ENCODE peak calls at places on chromosomes 3 and 15, in nine cellular contexts. T is Right ventricle myocardium superior; C is prostate gland; W is right lobe of liver; Q is naive thymus-derived CD4-positive, alpha-beta T cell; G is MCF 10A; N is T-helper 17 cell; D is astrocyte of the spinal cord; F is GM20000. I is an unnamed sample.

GRCh38 chr3:195071011-195071728 is 199.8 kb downstream of the XXYLT1 start:
- DNase-seq in Q (no peak), F (no peak), N (no peak), D (no peak), W (peak), C (no peak), G (no peak), T (no peak), I (no peak)

GRCh38 chr15:95994418-95994817 is 336.1 kb upstream of the NR2F2 start:
- DNase-seq in Q (no peak), D (peak), G (peak), W (no peak), T (no peak), N (no peak), C (no peak), F (no peak), I (peak)

GRCh38 chr3:111884411-111885018 is 25.4 kb downstream of the PHLDB2 start:
- DNase-seq in G (no peak), F (no peak), W (no peak), Q (no peak), D (no peak), C (no peak), T (peak), N (no peak), I (no peak)

GRCh38 chr3:184389935-184390528 is 10.2 kb downstream of the CHRD start:
- DNase-seq in T (no peak), F (no peak), Q (no peak), G (no peak), D (no peak), W (no peak), N (no peak), C (no peak), I (no peak)

GRCh38 chr3:133037440-133037839 is 751 bp upstream of the TMEM108 start:
- DNase-seq in T (peak), D (no peak), N (no peak), F (peak), G (no peak), Q (no peak), C (no peak), W (no peak), I (no peak)

GRCh38 chr15:85636351-85636750 is 158.4 kb downstream of the KLHL25 start:
- DNase-seq in D (no peak), C (no peak), F (no peak), W (no peak), T (no peak), N (no peak), Q (no peak), G (no peak), I (no peak)

GRCh38 chr3:175066617-175067415 is 207.7 kb downstream of the NAALADL2 start:
- DNase-seq in F (no peak), T (no peak), D (no peak), C (no peak), Q (no peak), W (no peak), G (no peak), N (no peak), I (no peak)

GRCh38 chr15:32870240-32871033 is 152.6 kb downstream of the GREM1 start:
- DNase-seq in C (no peak), W (no peak), D (peak), F (peak), T (no peak), G (peak), Q (no peak), N (no peak), I (peak)

GRCh38 chr15:96330450-96331140 is at the start of gene NR2F2:
- DNase-seq in F (peak), W (peak), G (peak), T (peak), Q (peak), N (no peak), D (peak), C (peak), I (peak)

GRCh38 chr15:47035756-47036155 is 681.5 kb upstream of the SEMA6D start:
- DNase-seq in T (no peak), D (no peak), C (no peak), F (no peak), G (no peak), N (no peak), W (no peak), Q (no peak), I (peak)

GRCh38 chr3:174202561-174202960 is 656.6 kb upstream of the NAALADL2 start:
- DNase-seq in G (no peak), T (no peak), N (no peak), F (no peak), D (peak), Q (no peak), W (no peak), C (no peak), I (no peak)

GRCh38 chr3:111314146-111314873 is 227.7 kb upstream of the CD96 start:
- DNase-seq in N (no peak), C (peak), T (no peak), W (peak), Q (no peak), G (no peak), F (no peak), D (peak), I (peak)

GRCh38 chr3:134453631-134454030 is 32.2 kb downstream of the ANAPC13 start:
- DNase-seq in W (no peak), D (no peak), Q (no peak), T (no peak), G (no peak), F (no peak), C (no peak), N (no peak), I (no peak)

GRCh38 chr3:6447166-6447801 is 413.6 kb upstream of the GRM7 start:
- DNase-seq in C (no peak), G (no peak), D (no peak), F (no peak), W (no peak), Q (no peak), N (no peak), T (no peak), I (no peak)

GRCh38 chr15:100141304-100142080 is 200.3 kb downstream of the ADAMTS17 start:
- DNase-seq in D (no peak), T (no peak), F (no peak), G (no peak), C (no peak), W (no peak), Q (no peak), N (no peak), I (no peak)

GRCh38 chr15:80785335-80785734 is 6.2 kb downstream of the CEMIP start:
- DNase-seq in N (no peak), D (no peak), G (no peak), W (no peak), C (no peak), T (no peak), F (no peak), Q (no peak), I (peak)

GRCh38 chr15:42037650-42038049 is 16.8 kb upstream of the PLA2G4E start:
- DNase-seq in Q (no peak), T (peak), F (no peak), G (peak), N (no peak), D (no peak), W (no peak), C (peak), I (peak)

GRCh38 chr15:35142578-35142977 is 57.5 kb upstream of the NANOGP8 start:
- DNase-seq in N (no peak), T (no peak), D (peak), G (no peak), W (no peak), Q (no peak), C (no peak), F (no peak), I (no peak)

GRCh38 chr3:38117748-38118420 is 19.0 kb downstream of the ACAA1 start:
- DNase-seq in W (peak), N (peak), F (peak), C (peak), D (peak), Q (peak), G (peak), T (peak), I (peak)

GRCh38 chr3:126436826-126437717 is 38.6 kb downstream of the ZXDC start:
- DNase-seq in N (no peak), F (no peak), Q (no peak), C (no peak), W (no peak), D (no peak), G (no peak), T (no peak), I (no peak)

GRCh38 chr15:96849501-96849900 is 519.0 kb downstream of the NR2F2 start:
- DNase-seq in T (no peak), Q (no peak), N (no peak), W (no peak), G (peak), D (peak), C (no peak), F (no peak), I (no peak)

GRCh38 chr3:115512565-115513410 is 110.5 kb upstream of the GAP43 start:
- DNase-seq in W (no peak), N (no peak), C (no peak), Q (peak), T (peak), G (peak), F (peak), D (peak), I (peak)

GRCh38 chr15:89132611-89133242 is 44.5 kb downstream of the ABHD2 start:
- DNase-seq in T (no peak), G (no peak), F (no peak), Q (no peak), C (no peak), D (no peak), N (no peak), W (peak), I (no peak)

GRCh38 chr15:42728975-42729374 is 8.0 kb downstream of the CDAN1 start:
- DNase-seq in G (no peak), N (no peak), C (no peak), F (no peak), D (no peak), Q (no peak), T (no peak), W (no peak), I (no peak)

GRCh38 chr15:51907136-51907862 is 64.3 kb downstream of the LEO1 start:
- DNase-seq in F (no peak), N (no peak), C (peak), D (peak), G (peak), W (peak), Q (no peak), T (no peak), I (peak)

GRCh38 chr3:26703519-26703918 is 80.9 kb downstream of the LRRC3B start:
- DNase-seq in T (no peak), C (no peak), N (no peak), Q (no peak), W (no peak), D (no peak), F (no peak), G (no peak), I (no peak)

GRCh38 chr15:95134306-95135100 is 903.1 kb downstream of the MCTP2 start:
- DNase-seq in G (no peak), W (no peak), Q (no peak), C (no peak), F (no peak), D (peak), T (no peak), N (no peak), I (no peak)

GRCh38 chr3:33071181-33071580 is 25.8 kb downstream of the GLB1 start:
- DNase-seq in F (no peak), G (no peak), C (no peak), Q (no peak), T (no peak), N (no peak), D (no peak), W (no peak), I (no peak)

GRCh38 chr3:197295871-197296270 is 2.5 kb downstream of the DLG1 start:
- DNase-seq in W (no peak), D (peak), Q (no peak), F (no peak), G (no peak), C (no peak), N (no peak), T (no peak), I (no peak)

GRCh38 chr15:88636039-88636438 is 2.8 kb upstream of the ISG20 start:
- DNase-seq in C (peak), N (peak), F (no peak), Q (peak), D (no peak), T (no peak), G (peak), W (no peak), I (peak)

GRCh38 chr3:112587336-112587735 is 25.5 kb downstream of the SLC35A5 start:
- DNase-seq in Q (no peak), T (no peak), C (no peak), G (no peak), W (no peak), N (no peak), D (no peak), F (no peak), I (no peak)

GRCh38 chr15:66387176-66388056 is 704 bp downstream of the MAP2K1 start:
- DNase-seq in Q (peak), N (peak), F (peak), T (peak), W (peak), C (peak), G (peak), D (peak), I (peak)

GRCh38 chr3:114480442-114480841 is 186.6 kb downstream of the TIGIT start:
- DNase-seq in C (no peak), D (no peak), Q (no peak), N (no peak), W (no peak), G (peak), T (no peak), F (no peak), I (peak)

GRCh38 chr15:67018026-67018425 is 47.4 kb upstream of the SMAD3 start:
- DNase-seq in N (no peak), D (no peak), W (no peak), F (no peak), T (no peak), Q (no peak), G (no peak), C (no peak), I (no peak)

GRCh38 chr3:197847866-197848401 is 56.9 kb downstream of the LRCH3 start:
- DNase-seq in F (peak), T (no peak), D (peak), W (no peak), N (no peak), C (peak), Q (peak), G (no peak), I (no peak)

GRCh38 chr3:153252963-153253362 is 90.9 kb downstream of the RAP2B start:
- DNase-seq in T (no peak), W (no peak), C (no peak), N (no peak), D (peak), F (no peak), Q (no peak), G (peak), I (peak)

GRCh38 chr15:43789409-43789808 is 2.7 kb upstream of the SERF2 start:
- DNase-seq in Q (no peak), G (no peak), F (no peak), W (no peak), C (no peak), D (no peak), N (no peak), T (no peak), I (no peak)